ENCODE peak calls at places on chromosomes 6 and 20, in six cellular contexts. S is Peyer's patch; V is AG09319; A is stimulated activated CD4-positive, alpha-beta T cell treated with anti-CD3 and anti-CD28 coated beads, Interleukin-1b, Interleukin-23, amount 100 ng/mL, for 1 hour; Q is caudate nucleus; M is progenitor cell of endocrine pancreas. F is an unnamed sample.

GRCh38 chr6:72672906-72673305 is 51.0 kb downstream of the KCNQ5 start:
- DNase-seq in S (no peak), V (no peak), A (no peak), Q (no peak), M (no peak), F (no peak)

GRCh38 chr6:88871498-88871897 is 91.9 kb downstream of the RNGTT start:
- DNase-seq in S (no peak), V (no peak), A (no peak), Q (no peak), M (no peak), F (no peak)

GRCh38 chr6:156282087-156282486 is 495.1 kb upstream of the ARID1B start:
- DNase-seq in S (no peak), V (no peak), A (no peak), Q (no peak), M (no peak), F (no peak)

GRCh38 chr20:63955281-63955845 is 853 bp downstream of the UCKL1 start:
- DNase-seq in S (no peak), V (no peak), A (no peak), Q (no peak), M (no peak), F (peak; percentile 33)

GRCh38 chr6:19892250-19892649 is 55.1 kb downstream of the ID4 start:
- DNase-seq in S (no peak), V (no peak), A (no peak), Q (no peak), M (no peak), F (no peak)

GRCh38 chr20:20821496-20822260 is 109.2 kb upstream of the RALGAPA2 start:
- DNase-seq in S (no peak), V (no peak), A (no peak), Q (no peak), M (no peak), F (no peak)

GRCh38 chr6:160063771-160064413 is 57.7 kb upstream of the SLC22A1 start:
- DNase-seq in S (no peak), V (no peak), A (no peak), Q (no peak), M (no peak), F (no peak)

GRCh38 chr20:17841751-17842191 is 126.8 kb downstream of the SNX5 start:
- DNase-seq in S (no peak), V (no peak), A (no peak), Q (no peak), M (no peak), F (no peak)

GRCh38 chr6:37783831-37784584 is 35.5 kb upstream of the ZFAND3 start:
- DNase-seq in S (no peak), V (no peak), A (no peak), Q (no peak), M (no peak), F (no peak)

GRCh38 chr6:106181664-106182418 is 95.7 kb downstream of the PRDM1 start:
- DNase-seq in S (no peak), V (no peak), A (no peak), Q (no peak), M (no peak), F (no peak)

GRCh38 chr6:146047356-146047755 is 18.5 kb downstream of the GRM1 start:
- DNase-seq in S (no peak), V (no peak), A (no peak), Q (no peak), M (no peak), F (no peak)

GRCh38 chr6:101393291-101394251 is at the start of gene GRIK2:
- DNase-seq in S (peak; percentile 48), V (no peak), A (no peak), Q (no peak), M (peak; percentile 57), F (peak; percentile 69)

GRCh38 chr20:3797226-3797545 is 1.1 kb downstream of the CDC25B start:
- DNase-seq in S (no peak), V (no peak), A (no peak), Q (no peak), M (no peak), F (no peak)

GRCh38 chr6:166488701-166489100 is 97.8 kb downstream of the RAMACL start:
- DNase-seq in S (peak; percentile 34), V (no peak), A (no peak), Q (no peak), M (no peak), F (no peak)

GRCh38 chr6:3773696-3774298 is 22.3 kb upstream of the PXDC1 start:
- DNase-seq in S (no peak), V (peak; percentile 77), A (no peak), Q (no peak), M (no peak), F (no peak)

GRCh38 chr6:149484733-149485700 is at the start of gene ZC3H12D:
- DNase-seq in S (peak; percentile 88), V (no peak), A (no peak), Q (no peak), M (no peak), F (no peak)

GRCh38 chr6:21873562-21873961 is 280.0 kb downstream of the SOX4 start:
- DNase-seq in S (no peak), V (peak; percentile 34), A (no peak), Q (no peak), M (no peak), F (no peak)